ENCODE peak calls at places on chromosomes 6 and 20, in eight cellular contexts. T is sciatic nerve; N is NAMALWA; C is HEK293T; S is AG09309; H is substantia nigra; Y is stimulated activated CD4-positive, alpha-beta T cell treated with anti-CD3 and anti-CD28 coated beads, TNF-alpha, amount 100 ng/mL, for 4 hours; X is CD8-positive, alpha-beta memory T cell. R is an unnamed sample.

GRCh38 chr20:44326391-44327159 is 10.3 kb upstream of the R3HDML start:
- DNase-seq in T (no peak), N (peak), C (no peak), S (no peak), H (no peak), Y (peak), X (no peak), R (no peak)

GRCh38 chr20:59255256-59255655 is 45.2 kb upstream of the EDN3 start:
- DNase-seq in T (no peak), N (no peak), C (no peak), S (no peak), H (no peak), Y (no peak), X (no peak), R (no peak)

GRCh38 chr6:169397684-169398083 is 144.0 kb upstream of the THBS2 start:
- DNase-seq in T (no peak), N (no peak), C (no peak), S (no peak), H (no peak), Y (no peak), X (no peak), R (no peak)

GRCh38 chr6:144434308-144434990 is 149.3 kb downstream of the UTRN start:
- DNase-seq in T (no peak), N (no peak), C (no peak), S (peak), H (no peak), Y (no peak), X (no peak), R (no peak)

GRCh38 chr6:55069132-55069781 is 105.1 kb upstream of the HCRTR2 start:
- DNase-seq in T (no peak), N (peak), C (peak), S (peak), H (no peak), Y (no peak), X (no peak), R (no peak)

GRCh38 chr6:81366970-81367369 is 385.5 kb downstream of the TENT5A start:
- DNase-seq in T (no peak), N (no peak), C (no peak), S (no peak), H (no peak), Y (no peak), X (no peak), R (no peak)

GRCh38 chr6:51360287-51360686 is 541.6 kb downstream of the TFAP2B start:
- DNase-seq in T (no peak), N (no peak), C (no peak), S (no peak), H (no peak), Y (no peak), X (no peak), R (no peak)

GRCh38 chr20:63441136-63441776 is 31.2 kb downstream of the KCNQ2 start:
- DNase-seq in T (no peak), N (no peak), C (no peak), S (no peak), H (no peak), Y (no peak), X (peak), R (no peak)

GRCh38 chr6:165611294-165611693 is 51.7 kb downstream of the PDE10A start:
- DNase-seq in T (no peak), N (no peak), C (no peak), S (no peak), H (no peak), Y (no peak), X (no peak), R (no peak)

GRCh38 chr6:13715444-13715883 is 3.8 kb upstream of the RANBP9 start:
- DNase-seq in T (no peak), N (no peak), C (no peak), S (no peak), H (no peak), Y (no peak), X (no peak), R (no peak)

GRCh38 chr6:119326291-119327005 is 23.1 kb downstream of the MAN1A1 start:
- DNase-seq in T (no peak), N (no peak), C (no peak), S (no peak), H (no peak), Y (no peak), X (no peak), R (no peak)

GRCh38 chr6:39777661-39778060 is 14.5 kb upstream of the DAAM2 start:
- DNase-seq in T (no peak), N (no peak), C (no peak), S (no peak), H (no peak), Y (no peak), X (no peak), R (no peak)

GRCh38 chr20:47336013-47336754 is 20.3 kb downstream of the ZMYND8 start:
- DNase-seq in T (no peak), N (no peak), C (no peak), S (peak), H (peak), Y (no peak), X (no peak), R (no peak)

R was measured in vagina.